ENCODE peak calls at places on chromosome 22, in seven cellular contexts. M is neuronal stem cell, P is IMR-90, B is H9, Z is mesendoderm, L is H1, T is trophoblast cell. I is an unnamed sample.

GRCh38 chr22:21681566-21682370 is 16.0 kb downstream of the PPIL2 start:
- DNase-seq in B (no peak), Z (no peak), T (no peak), P (no peak), L (no peak), M (no peak), I (no peak)

GRCh38 chr22:37735054-37735453 is 38.2 kb downstream of the TRIOBP start:
- DNase-seq in B (peak; percentile 77), Z (peak; percentile 73), L (no peak), P (no peak), M (peak; percentile 48), T (no peak), I (peak; percentile 63)

GRCh38 chr22:39356464-39356863 is 6.7 kb downstream of the SYNGR1 start:
- DNase-seq in P (no peak), B (no peak), Z (no peak), M (no peak), T (no peak), L (no peak), I (no peak)

GRCh38 chr22:30602049-30602448 is 4.9 kb upstream of the TCN2 start:
- DNase-seq in L (no peak), P (peak; percentile 43), M (no peak), T (no peak), Z (peak; percentile 76), B (peak; percentile 44), I (peak; percentile 41)

GRCh38 chr22:20526628-20527355 is 19.4 kb downstream of the MED15 start:
- DNase-seq in M (no peak), P (peak; percentile 91), T (no peak), B (no peak), L (no peak), Z (no peak), I (peak; percentile 97)

GRCh38 chr22:39988386-39989114 is 6.2 kb upstream of the FAM83F start:
- DNase-seq in M (no peak), L (no peak), P (no peak), B (no peak), T (no peak), Z (no peak), I (no peak)

GRCh38 chr22:17767236-17768065 is 6.8 kb downstream of the BID start:
- DNase-seq in M (no peak), P (no peak), L (no peak), T (no peak), B (no peak), Z (no peak), I (no peak)

GRCh38 chr22:49079743-49080500 is 747.8 kb downstream of the BRD1 start:
- DNase-seq in M (no peak), L (no peak), Z (no peak), P (no peak), T (no peak), B (no peak), I (no peak)

GRCh38 chr22:29631725-29632124 is 28.3 kb downstream of the NF2 start:
- DNase-seq in B (no peak), L (no peak), Z (no peak), T (no peak), M (no peak), P (no peak), I (no peak)

GRCh38 chr22:43488937-43489336 is 77.1 kb downstream of the MPPED1 start:
- DNase-seq in P (no peak), L (no peak), T (no peak), M (no peak), Z (no peak), B (no peak), I (no peak)

GRCh38 chr22:47837703-47838102 is 1075.3 kb downstream of the TBC1D22A start:
- DNase-seq in P (no peak), L (peak; percentile 17), B (peak; percentile 57), Z (peak; percentile 82), M (no peak), T (no peak), I (no peak)

GRCh38 chr22:37295213-37295886 is 13.0 kb downstream of the CYTH4 start:
- DNase-seq in L (no peak), T (no peak), P (no peak), B (peak; percentile 55), Z (no peak), M (no peak), I (no peak)

GRCh38 chr22:44570476-44571445 is 72.7 kb upstream of the RTL6 start:
- DNase-seq in Z (no peak), M (no peak), B (no peak), T (no peak), L (no peak), P (no peak), I (no peak)

GRCh38 chr22:44567846-44568493 is 69.9 kb upstream of the RTL6 start:
- DNase-seq in B (peak; percentile 62), M (no peak), T (peak; percentile 42), Z (peak; percentile 59), P (peak; percentile 39), L (no peak), I (peak; percentile 43)

GRCh38 chr22:44571566-44572413 is 73.8 kb upstream of the RTL6 start:
- DNase-seq in T (no peak), L (no peak), Z (no peak), P (no peak), B (no peak), M (no peak), I (no peak)

GRCh38 chr22:44566911-44567310 is 68.9 kb upstream of the RTL6 start:
- DNase-seq in M (no peak), T (no peak), P (no peak), L (no peak), B (no peak), Z (no peak), I (no peak)

DNA sequence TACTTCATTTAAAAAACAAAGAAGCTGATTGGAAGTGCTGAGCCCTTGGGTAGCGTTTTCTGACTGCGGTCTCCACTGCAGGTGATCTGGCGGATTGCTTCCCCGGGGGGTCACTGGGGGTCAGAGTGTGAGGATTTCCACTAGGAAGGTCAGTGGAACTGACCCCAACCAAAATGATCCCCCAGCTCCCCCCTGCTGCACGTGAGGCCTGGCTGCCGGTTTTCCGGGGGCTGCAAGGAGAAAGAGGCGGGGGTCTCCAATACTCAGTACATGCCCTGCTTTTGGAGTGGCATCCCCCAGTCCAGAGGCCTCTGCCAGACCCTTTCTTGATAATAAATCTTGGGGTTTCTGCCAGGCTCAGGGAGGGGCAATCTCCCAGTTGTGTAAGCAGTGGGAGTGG is 71.5 kb upstream of the RTL6 start:
- DNase-seq in T (no peak), M (no peak), Z (no peak), P (no peak), L (no peak), B (no peak), I (no peak)
- H3K18ac ChIP-seq in T (no peak overlapping the region), M (no peak overlapping the region), Z (no peak overlapping the region), P (no peak overlapping the region), L (no peak overlapping the region), B (no peak overlapping the region), I (no peak overlapping the region)

GRCh38 chr22:45476814-45477213 is 25.9 kb upstream of the FBLN1 start:
- DNase-seq in L (no peak), P (no peak), M (no peak), T (no peak), Z (no peak), B (no peak), I (no peak)
- H3K4ac ChIP-seq in L (no peak overlapping the region), P (peak overlapping the region; percentile 96), M (no peak overlapping the region), T (no peak overlapping the region), Z (no peak overlapping the region), B (no peak overlapping the region), I (no peak overlapping the region)

GRCh38 chr22:27477171-27477570 is 324.4 kb downstream of the MN1 start:
- DNase-seq in B (no peak), P (no peak), Z (no peak), T (no peak), M (no peak), L (no peak), I (no peak)
- H3K18ac ChIP-seq in B (no peak overlapping the region), P (no peak overlapping the region), Z (no peak overlapping the region), T (peak overlapping the region; percentile 83), M (peak overlapping the region; percentile 44), L (no peak overlapping the region), I (peak overlapping the region; percentile 49)

GRCh38 chr22:44667829-44668189 is 34.2 kb upstream of the PRR5 start:
- DNase-seq in M (no peak), P (no peak), L (no peak), B (peak; percentile 42), T (no peak), Z (no peak), I (no peak)
- H3K4ac ChIP-seq in M (no peak overlapping the region), P (peak overlapping the region; percentile 73), L (no peak overlapping the region), B (no peak overlapping the region), T (no peak overlapping the region), Z (no peak overlapping the region), I (peak overlapping the region; percentile 54)

GRCh38 chr22:42361523-42361922 is 70.7 kb downstream of the NFAM1 start:
- DNase-seq in T (no peak), B (no peak), M (no peak), L (no peak), Z (no peak), P (no peak), I (no peak)
- H3K18ac ChIP-seq in T (no peak overlapping the region), B (no peak overlapping the region), M (no peak overlapping the region), L (no peak overlapping the region), Z (no peak overlapping the region), P (no peak overlapping the region), I (no peak overlapping the region)

GRCh38 chr22:32326647-32327046 is 31.0 kb upstream of the RFPL3 start:
- DNase-seq in P (no peak), L (no peak), Z (no peak), T (no peak), M (no peak), B (no peak), I (no peak)
- H3K4ac ChIP-seq in P (no peak overlapping the region), L (peak overlapping the region; percentile 94), Z (no peak overlapping the region), T (no peak overlapping the region), M (peak overlapping the region; percentile 87), B (no peak overlapping the region), I (no peak overlapping the region)

GRCh38 chr22:35910926-35911325 is 117.7 kb downstream of the RBFOX2 start:
- DNase-seq in M (no peak), Z (peak; percentile 88), L (no peak), P (no peak), B (no peak), T (no peak), I (no peak)

GRCh38 chr22:35914357-35914664 is 114.3 kb downstream of the RBFOX2 start:
- DNase-seq in T (no peak), Z (no peak), M (no peak), L (no peak), P (no peak), B (no peak), I (no peak)

GRCh38 chr22:35913925-35914324 is 114.7 kb downstream of the RBFOX2 start:
- DNase-seq in P (no peak), L (no peak), Z (no peak), M (no peak), B (no peak), T (no peak), I (no peak)

GRCh38 chr22:35911877-35912276 is 116.7 kb downstream of the RBFOX2 start:
- DNase-seq in T (no peak), L (no peak), Z (no peak), B (no peak), M (no peak), P (no peak), I (no peak)

DNA sequence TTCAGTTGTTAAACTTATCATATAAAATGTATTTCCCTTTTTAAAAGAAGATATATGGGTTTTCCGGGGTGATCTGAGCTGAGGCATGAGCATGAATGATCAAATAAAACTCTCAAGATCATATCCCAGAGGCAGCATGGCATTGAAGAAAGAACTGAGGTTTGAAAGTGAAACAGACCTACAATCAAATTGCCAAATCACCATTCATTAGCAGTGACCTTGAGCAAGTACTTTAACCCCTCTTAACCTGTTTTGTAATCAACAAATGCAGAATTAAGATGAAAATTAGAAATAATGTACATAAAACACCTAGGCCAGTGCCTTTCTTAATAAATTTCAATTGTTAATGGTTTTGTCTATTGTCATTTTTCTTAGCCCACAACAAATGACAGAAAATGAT is 116.0 kb downstream of the RBFOX2 start:
- DNase-seq in P (no peak), Z (no peak), L (no peak), B (no peak), T (no peak), M (no peak), I (no peak)
- H3K18ac ChIP-seq in P (no peak overlapping the region), Z (no peak overlapping the region), L (no peak overlapping the region), B (no peak overlapping the region), T (no peak overlapping the region), M (no peak overlapping the region), I (no peak overlapping the region)